ENCODE peak calls at places on chromosomes 7 and 10, in four cellular contexts. Z, G, M and V are unnamed samples.

GRCh38 chr10:30114871-30115270 is 55.5 kb upstream of the JCAD start:
- DNase-seq in M (peak; percentile 56), G (peak; percentile 7), Z (no peak), V (no peak)

GRCh38 chr7:102914585-102914984 is 1.8 kb downstream of the LRRC17 start:
- DNase-seq in Z (no peak), G (no peak), M (no peak), V (no peak)

GRCh38 chr10:25547391-25547790 is 372.6 kb downstream of the GPR158 start:
- DNase-seq in Z (no peak), G (peak; percentile 23), M (no peak), V (no peak)

GRCh38 chr7:97187067-97187466 is 69.6 kb downstream of the SDHAF3 start:
- DNase-seq in Z (no peak), G (peak; percentile 43), M (no peak), V (no peak)

GRCh38 chr10:97029271-97029670 is 156.5 kb downstream of the SLIT1 start:
- DNase-seq in M (no peak), Z (no peak), G (no peak), V (no peak)

GRCh38 chr7:21367081-21367480 is 60.8 kb upstream of the SP4 start:
- DNase-seq in M (no peak), Z (no peak), G (no peak), V (no peak)

GRCh38 chr10:129730993-129731325 is 233.1 kb downstream of the EBF3 start:
- DNase-seq in M (no peak), G (no peak), Z (no peak), V (no peak)

GRCh38 chr7:30920021-30920583 is 8.4 kb downstream of the AQP1 start:
- DNase-seq in Z (no peak), G (no peak), M (peak; percentile 17), V (no peak)

GRCh38 chr7:105006367-105007139 is 7.5 kb upstream of the KMT2E start:
- DNase-seq in M (no peak), G (peak; percentile 56), Z (no peak), V (no peak)

GRCh38 chr7:44768663-44769361 is 20.2 kb downstream of the ZMIZ2 start:
- DNase-seq in M (peak; percentile 52), Z (no peak), G (no peak), V (no peak)

GRCh38 chr10:98659951-98660350 is 213.2 kb upstream of the HPS1 start:
- DNase-seq in G (no peak), Z (no peak), M (no peak), V (no peak)

GRCh38 chr10:104368406-104368805 is 14.8 kb downstream of the CFAP58 start:
- DNase-seq in G (no peak), Z (no peak), M (no peak), V (no peak)

GRCh38 chr7:45076946-45077345 is 11.8 kb downstream of the NACAD start:
- DNase-seq in G (no peak), Z (no peak), M (no peak), V (no peak)

GRCh38 chr7:123635551-123636359 is 19.9 kb upstream of the LMOD2 start:
- DNase-seq in Z (peak; percentile 5), M (peak; percentile 72), G (peak; percentile 54), V (no peak)

GRCh38 chr7:71227126-71227525 is 95.2 kb downstream of the GALNT17 start:
- DNase-seq in Z (no peak), M (no peak), G (no peak), V (no peak)

GRCh38 chr7:129434846-129435318 is 650 bp downstream of the STRIP2 start:
- DNase-seq in Z (peak; percentile 2), G (peak; percentile 73), M (peak; percentile 76), V (no peak)

GRCh38 chr7:107372298-107372697 is 97.6 kb upstream of the GPR22 start:
- DNase-seq in M (no peak), Z (no peak), G (no peak), V (no peak)

GRCh38 chr10:78844956-78845355 is 223.8 kb upstream of the ZMIZ1 start:
- DNase-seq in M (no peak), G (no peak), Z (no peak), V (no peak)

GRCh38 chr10:60182691-60183090 is 207.0 kb downstream of the ANK3 start:
- DNase-seq in Z (no peak), G (no peak), M (no peak), V (no peak)

GRCh38 chr7:22110881-22111280 is 165.2 kb upstream of the CDCA7L start:
- DNase-seq in G (no peak), M (no peak), Z (peak; percentile 9), V (no peak)

GRCh38 chr10:30784896-30785605 is 155.5 kb upstream of the LYZL2 start:
- DNase-seq in G (no peak), M (peak; percentile 91), Z (no peak), V (no peak)

GRCh38 chr7:154299736-154300135 is 247.5 kb downstream of the DPP6 start:
- DNase-seq in M (peak; percentile 72), G (no peak), Z (no peak), V (no peak)

GRCh38 chr7:92737706-92738105 is 98.7 kb downstream of the CDK6 start:
- DNase-seq in G (no peak), M (no peak), Z (no peak), V (peak; percentile 64)

GRCh38 chr7:74452748-74453320 is 872 bp upstream of the GTF2IRD1 start:
- DNase-seq in Z (peak; percentile 65), M (peak; percentile 83), G (peak; percentile 39), V (no peak)

GRCh38 chr7:74453321-74454011 is at the start of gene GTF2IRD1:
- DNase-seq in M (peak; percentile 97), G (peak; percentile 92), Z (peak; percentile 73), V (no peak)

GRCh38 chr7:74449144-74449543 is 4.6 kb upstream of the GTF2IRD1 start:
- DNase-seq in G (no peak), Z (no peak), M (no peak), V (no peak)

GRCh38 chr7:74454059-74454947 is 597 bp downstream of the GTF2IRD1 start:
- DNase-seq in Z (no peak), M (peak; percentile 89), G (peak; percentile 15), V (no peak)

DNA sequence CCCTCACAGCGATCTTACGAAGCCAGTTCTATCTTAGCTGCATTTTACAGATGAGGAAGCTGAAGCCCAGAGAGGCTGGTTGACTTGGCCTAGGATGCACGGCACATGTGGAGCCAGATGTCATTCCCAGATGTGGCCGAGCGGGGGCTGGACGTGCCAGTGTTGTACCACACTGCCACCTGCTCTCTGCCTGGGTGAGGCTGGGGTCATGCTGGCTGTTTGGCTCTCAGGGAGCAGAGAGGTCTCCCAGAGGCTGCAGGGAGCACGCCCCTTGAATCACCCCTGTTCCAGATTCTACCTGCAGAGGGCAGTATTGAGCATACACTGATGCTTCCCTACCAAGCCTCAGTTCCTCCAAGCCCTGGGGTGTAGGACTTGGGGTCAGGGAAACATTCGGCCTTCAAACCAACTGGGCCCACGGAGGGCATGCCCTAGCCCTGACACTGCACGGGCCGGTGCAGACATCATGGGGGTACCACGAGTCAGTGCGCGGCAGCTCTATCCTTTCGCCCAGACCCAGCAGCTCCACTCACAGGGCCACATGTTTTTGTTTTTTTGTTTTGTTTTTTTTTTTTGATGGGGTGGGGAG is 3.8 kb upstream of the GTF2IRD1 start:
- DNase-seq in Z (peak; percentile 61), G (peak; percentile 80), M (peak; percentile 92), V (peak; percentile 20)
- TF ChIP-seq MAX in Z (peak; percentile 20), G (no peak), M (no peak), V (no peak)

DNA sequence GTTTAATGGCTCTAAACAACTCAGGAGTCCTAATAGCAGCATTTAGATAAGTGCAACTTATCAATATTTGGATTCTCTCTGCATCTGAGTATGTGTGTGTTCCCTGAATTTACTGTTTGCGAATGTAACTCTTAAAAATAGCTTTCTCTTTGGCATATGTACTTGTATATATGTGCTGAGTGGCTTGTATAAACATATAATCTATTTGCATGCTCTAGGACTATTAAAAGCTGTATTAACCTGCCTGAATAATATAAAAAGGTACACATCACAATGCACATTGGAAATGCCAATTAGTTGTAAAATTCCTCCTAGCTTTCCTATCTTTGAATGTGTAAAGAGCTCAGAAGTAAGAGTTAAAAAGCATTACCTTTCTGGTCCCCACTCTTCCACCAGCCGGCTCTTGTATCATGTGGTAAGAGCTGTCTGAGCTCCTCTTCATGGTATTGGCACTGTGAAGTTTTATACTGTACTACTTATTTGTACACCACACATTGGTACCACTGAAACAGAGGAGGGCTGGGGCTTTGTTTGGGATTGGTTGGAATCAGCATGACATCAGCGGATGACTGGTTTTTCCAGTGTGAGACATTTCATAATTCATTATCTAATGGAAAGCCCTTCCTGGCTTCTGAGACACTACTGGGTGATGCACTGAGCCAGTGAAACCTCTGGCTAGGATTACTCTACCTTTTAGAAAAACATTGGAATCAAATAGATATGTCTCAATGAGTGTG is at the start of gene INHBA:
- DNase-seq in M (peak; percentile 21), Z (no peak), G (no peak), V (no peak)
- TF ChIP-seq YY1 in M (no peak), Z (no peak), G (no peak), V (no peak)

GRCh38 chr7:133015879-133016278 is 66.0 kb downstream of the CHCHD3 start:
- DNase-seq in G (peak; percentile 52), M (no peak), Z (no peak), V (no peak)

GRCh38 chr7:133020501-133020900 is 61.4 kb downstream of the CHCHD3 start:
- DNase-seq in G (no peak), M (no peak), Z (no peak), V (no peak)

GRCh38 chr7:133019590-133019989 is 62.3 kb downstream of the CHCHD3 start:
- DNase-seq in G (no peak), Z (no peak), M (no peak), V (no peak)

GRCh38 chr7:133021196-133021595 is 60.7 kb downstream of the CHCHD3 start:
- DNase-seq in M (no peak), G (no peak), Z (no peak), V (no peak)

DNA sequence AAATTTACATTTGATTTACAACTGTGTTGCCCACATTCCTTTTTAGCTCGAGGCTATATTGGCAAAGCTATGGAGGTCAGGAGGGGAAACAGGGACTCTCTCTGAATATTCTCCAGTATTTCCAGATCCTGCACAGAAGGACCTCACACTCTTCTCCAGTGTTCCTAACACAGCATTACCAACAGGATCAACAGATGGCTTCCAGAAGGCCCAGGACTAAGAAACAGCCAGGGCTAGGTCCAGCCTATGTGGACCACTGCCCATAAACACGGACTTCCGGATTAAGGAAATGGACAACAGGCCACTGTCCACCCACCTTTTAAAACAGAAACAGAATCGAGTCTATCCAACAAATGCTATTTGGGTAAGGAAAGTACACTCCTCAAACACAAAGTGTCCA is 65.3 kb downstream of the CHCHD3 start:
- DNase-seq in M (no peak), G (no peak), Z (no peak), V (no peak)
- H3K4me2 ChIP-seq in M (no peak overlapping the region), G (no peak overlapping the region), Z (no peak overlapping the region), V (no peak overlapping the region)

GRCh38 chr7:40474790-40475680 is 340.2 kb downstream of the SUGCT start:
- DNase-seq in G (no peak), M (no peak), Z (no peak), V (peak; percentile 31)

GRCh38 chr7:40475681-40475982 is 340.8 kb downstream of the SUGCT start:
- DNase-seq in M (no peak), Z (no peak), G (no peak), V (no peak)

GRCh38 chr7:40471891-40472290 is 337.1 kb downstream of the SUGCT start:
- DNase-seq in M (no peak), G (no peak), Z (no peak), V (no peak)

GRCh38 chr7:40482794-40483374 is 348.1 kb downstream of the SUGCT start:
- DNase-seq in M (peak; percentile 28), Z (no peak), G (no peak), V (no peak)

GRCh38 chr7:40477094-40477493 is 342.3 kb downstream of the SUGCT start:
- DNase-seq in Z (no peak), G (no peak), M (no peak), V (no peak)
- TF ChIP-seq MAX in Z (no peak), G (no peak), M (peak; percentile 11), V (no peak)